ENCODE peak calls at places on chromosomes 12 and 14, in four cellular contexts. X, G, S and B are unnamed samples.

GRCh38 chr12:25829192-25829591 is 129.3 kb upstream of the RASSF8 start:
- DNase-seq in G (peak), S (no peak), X (peak), B (peak)

GRCh38 chr12:130522244-130522834 is 184.7 kb downstream of the PIWIL1 start:
- DNase-seq in G (no peak), X (no peak), S (no peak), B (no peak)

GRCh38 chr14:104723651-104724406 is at the start of gene ADSS1:
- DNase-seq in G (peak), X (peak), S (peak), B (no peak)

GRCh38 chr12:106189341-106189740 is 50.6 kb upstream of the NUAK1 start:
- DNase-seq in X (no peak), G (no peak), S (no peak), B (no peak)

GRCh38 chr12:50932787-50933280 is 19.5 kb upstream of the HIGD1C start:
- DNase-seq in S (no peak), X (no peak), G (no peak), B (no peak)

GRCh38 chr12:123070267-123071081 is 80.4 kb downstream of the PITPNM2 start:
- DNase-seq in X (no peak), S (no peak), G (no peak), B (no peak)

GRCh38 chr12:27969011-27969900 is 3.3 kb downstream of the PTHLH start:
- DNase-seq in S (no peak), X (no peak), G (peak), B (no peak)

GRCh38 chr12:52142431-52142830 is 49.4 kb downstream of the KRT80 start:
- DNase-seq in X (no peak), G (no peak), S (no peak), B (no peak)

GRCh38 chr14:106790189-106791036 is 1264.0 kb downstream of the TMEM121 start:
- DNase-seq in S (no peak), X (no peak), G (no peak), B (no peak)

GRCh38 chr12:42510823-42511222 is 78.7 kb downstream of the PRICKLE1 start:
- DNase-seq in G (no peak), X (no peak), S (no peak), B (no peak)

GRCh38 chr14:89625208-89625987 is 208.4 kb upstream of the FOXN3 start:
- DNase-seq in X (no peak), G (peak), S (peak), B (no peak)

GRCh38 chr12:75944097-75944904 is 87.3 kb downstream of the PHLDA1 start:
- DNase-seq in S (no peak), G (peak), X (peak), B (peak)

GRCh38 chr12:8037947-8038346 is 5.4 kb downstream of the FOXJ2 start:
- DNase-seq in G (no peak), X (no peak), S (no peak), B (no peak)

GRCh38 chr12:18799561-18799960 is 61.6 kb downstream of the CAPZA3 start:
- DNase-seq in G (peak), X (peak), S (no peak), B (no peak)

GRCh38 chr14:60662987-60663386 is 13.7 kb upstream of the SIX1 start:
- DNase-seq in S (no peak), G (no peak), X (no peak), B (no peak)

GRCh38 chr12:47818382-47818700 is 1.4 kb downstream of the HDAC7 start:
- DNase-seq in X (no peak), G (no peak), S (no peak), B (no peak)

GRCh38 chr12:48358937-48359509 is 8.3 kb upstream of the ZNF641 start:
- DNase-seq in S (no peak), X (no peak), G (no peak), B (no peak)

GRCh38 chr12:67650528-67651379 is 2.2 kb downstream of the DYRK2 start:
- DNase-seq in X (no peak), S (no peak), G (no peak), B (no peak)

GRCh38 chr12:25307818-25308217 is 57.1 kb upstream of the KRAS start:
- DNase-seq in G (no peak), X (peak), S (no peak), B (peak)

GRCh38 chr14:99802301-99803105 is 9.3 kb downstream of the EML1 start:
- DNase-seq in X (no peak), G (no peak), S (no peak), B (no peak)

GRCh38 chr14:101808020-101808641 is 46.6 kb downstream of the PPP2R5C start:
- DNase-seq in G (no peak), S (no peak), X (no peak), B (no peak)

GRCh38 chr14:59582161-59582560 is 5.5 kb upstream of the CCDC175 start:
- DNase-seq in S (no peak), X (no peak), G (no peak), B (no peak)

GRCh38 chr12:58067610-58068387 is 126.4 kb downstream of the ATP23 start:
- DNase-seq in X (peak), S (no peak), G (peak), B (peak)

GRCh38 chr14:59265808-59266207 is 77.3 kb downstream of the DAAM1 start:
- DNase-seq in X (no peak), G (no peak), S (no peak), B (no peak)

GRCh38 chr14:21206753-21207684 is 51.2 kb upstream of the OR5AU1 start:
- DNase-seq in S (no peak), X (no peak), G (no peak), B (no peak)

GRCh38 chr12:93108958-93109357 is 179.9 kb upstream of the EEA1 start:
- DNase-seq in S (no peak), G (peak), X (peak), B (peak)

GRCh38 chr12:81610955-81611889 is 147.9 kb downstream of the PPFIA2 start:
- DNase-seq in X (no peak), G (peak), S (no peak), B (no peak)

GRCh38 chr14:20614038-20614840 is 23.1 kb upstream of the RNASE12 start:
- DNase-seq in S (no peak), X (no peak), G (peak), B (no peak)

GRCh38 chr14:61752626-61753025 is 9.6 kb upstream of the SNAPC1 start:
- DNase-seq in X (no peak), S (no peak), G (peak), B (no peak)

GRCh38 chr12:51428256-51428655 is 3.6 kb downstream of the SLC4A8 start:
- DNase-seq in S (no peak), X (no peak), G (no peak), B (no peak)

GRCh38 chr14:104283197-104284106 is 145.1 kb downstream of the KIF26A start:
- DNase-seq in G (no peak), X (no peak), S (no peak), B (no peak)

GRCh38 chr12:64990991-64991570 is 130.0 kb downstream of the WIF1 start:
- DNase-seq in G (no peak), S (no peak), X (no peak), B (no peak)

GRCh38 chr14:68568907-68569545 is 223.8 kb downstream of the ZFP36L1 start:
- DNase-seq in X (no peak), S (no peak), G (no peak), B (no peak)

GRCh38 chr12:124007810-124008570 is 35.0 kb downstream of the ZNF664 start:
- DNase-seq in X (peak), S (no peak), G (peak), B (no peak)

GRCh38 chr12:132352896-132353800 is 23.8 kb upstream of the GALNT9 start:
- DNase-seq in G (no peak), X (no peak), S (no peak), B (no peak)

GRCh38 chr12:116421785-116422538 is 137.2 kb upstream of the MAP1LC3B2 start:
- DNase-seq in G (no peak), X (no peak), S (no peak), B (no peak)
- H3K4me3 ChIP-seq in G (no peak), X (no peak), S (no peak), B (no peak)

GRCh38 chr14:54782803-54783659 is 119.6 kb downstream of the GCH1 start:
- DNase-seq in G (no peak), S (no peak), X (no peak), B (no peak)
- TF ChIP-seq CTCF in G (peak), S (no peak), X (peak), B (no peak)

GRCh38 chr14:96204151-96205058 is at the start of gene BDKRB2:
- DNase-seq in G (peak), X (peak), S (peak), B (peak)

GRCh38 chr14:96205994-96206392 is 1.4 kb downstream of the BDKRB2 start:
- DNase-seq in G (no peak), X (peak), S (no peak), B (no peak)

GRCh38 chr14:96203635-96204034 is 1.0 kb upstream of the BDKRB2 start:
- DNase-seq in S (no peak), G (no peak), X (no peak), B (no peak)

GRCh38 chr14:96206461-96206860 is 1.8 kb downstream of the BDKRB2 start:
- DNase-seq in X (no peak), S (no peak), G (no peak), B (no peak)

GRCh38 chr14:96205059-96205993 is 687 bp downstream of the BDKRB2 start:
- DNase-seq in X (no peak), G (no peak), S (no peak), B (no peak)
- H3K4me3 ChIP-seq in X (peak), G (peak), S (peak), B (peak)

GRCh38 chr14:64838656-64839055 is 41.1 kb downstream of the SPTB start:
- DNase-seq in X (no peak), G (no peak), S (no peak), B (no peak)
- TF ChIP-seq CTCF in X (no peak), G (no peak), S (no peak), B (no peak)

GRCh38 chr14:74083784-74084276 is 423 bp downstream of the ALDH6A1 start:
- DNase-seq in G (no peak), S (no peak), X (no peak), B (no peak)

GRCh38 chr14:74084277-74085046 is at the start of the genes ALDH6A1 and LIN52:
- DNase-seq in X (peak), G (peak), S (peak), B (peak)

GRCh38 chr14:74085047-74085637 is 386 bp downstream of the LIN52 start:
- DNase-seq in S (no peak), G (peak), X (peak), B (no peak)

GRCh38 chr14:74081491-74081890 is 2.8 kb downstream of the ALDH6A1 start:
- DNase-seq in S (no peak), X (no peak), G (no peak), B (no peak)

DNA sequence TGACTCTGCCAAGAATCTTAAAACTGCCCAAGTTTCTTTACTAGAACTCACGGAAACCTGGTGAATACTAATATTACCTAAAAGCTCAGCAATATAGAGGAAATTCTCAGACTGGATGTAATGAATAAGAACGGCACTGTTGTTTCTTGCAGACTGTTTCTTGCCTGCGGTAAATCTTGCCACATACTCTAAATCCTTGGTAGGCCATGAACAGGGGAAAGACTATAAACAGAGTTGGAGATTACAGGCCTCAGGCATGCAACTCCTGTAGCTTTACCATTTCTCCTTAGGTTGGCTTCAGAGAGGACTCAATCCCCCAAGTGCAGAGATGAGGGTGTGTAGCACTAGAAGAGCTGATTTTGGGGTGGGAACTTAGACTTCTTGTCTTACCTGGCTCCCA is 1.1 kb downstream of the ALDH6A1 start:
- DNase-seq in X (peak), G (no peak), S (no peak), B (no peak)
- H3K4me3 ChIP-seq in X (peak), G (peak), S (peak), B (peak)

GRCh38 chr14:86057018-86057667 is 527.2 kb downstream of the FLRT2 start:
- DNase-seq in X (peak), S (no peak), G (peak), B (no peak)
- TF ChIP-seq CTCF in X (peak), S (peak), G (peak), B (peak)

GRCh38 chr12:32522322-32523221 is 123.2 kb downstream of the FGD4 start:
- DNase-seq in S (no peak), X (no peak), G (peak), B (no peak)
- H3K4me3 ChIP-seq in S (peak), X (no peak), G (no peak), B (no peak)

GRCh38 chr12:54821676-54822075 is 32.6 kb upstream of the MUCL1 start:
- DNase-seq in S (no peak), G (no peak), X (no peak), B (no peak)

GRCh38 chr12:54830199-54830598 is 24.1 kb upstream of the MUCL1 start:
- DNase-seq in S (no peak), G (no peak), X (no peak), B (no peak)

GRCh38 chr12:54824402-54824801 is 29.9 kb upstream of the MUCL1 start:
- DNase-seq in G (no peak), S (no peak), X (no peak), B (no peak)
- TF ChIP-seq CTCF in G (no peak), S (no peak), X (peak), B (no peak)

DNA sequence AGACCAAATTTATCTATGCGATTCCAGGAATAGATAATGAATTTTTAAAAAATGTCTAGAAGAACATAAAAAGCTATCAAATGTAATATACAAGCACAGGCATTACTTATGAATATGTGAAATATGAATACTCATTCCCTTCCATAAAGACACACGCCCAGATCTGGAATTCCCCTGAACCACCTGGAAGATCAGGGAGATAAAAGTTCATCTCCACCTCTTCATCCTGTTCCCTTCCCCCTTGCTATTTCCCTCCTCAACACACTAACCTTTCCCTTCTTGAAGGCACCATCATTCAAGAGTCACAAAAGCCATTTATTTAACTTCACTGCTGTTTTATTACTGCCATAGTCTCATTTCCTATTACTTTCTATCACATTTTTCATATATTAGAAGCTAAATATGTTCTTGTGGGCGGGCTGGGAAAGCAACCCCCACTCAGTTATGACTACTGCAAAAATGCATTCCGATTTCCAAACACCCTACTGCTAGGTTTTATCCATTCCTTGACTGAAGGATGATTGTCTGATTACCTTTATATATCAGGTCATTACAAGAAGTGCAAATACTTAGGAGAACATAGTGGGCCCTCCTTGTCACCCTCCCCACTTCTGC is 16.1 kb downstream of the FGD6 start:
- DNase-seq in S (no peak), X (peak), G (peak), B (no peak)
- H3K4me3 ChIP-seq in S (no peak), X (no peak), G (no peak), B (no peak)